ENCODE peak calls at places on chromosomes 2 and 18, in nine cellular contexts. P is BE2C; A is CD8-positive, alpha-beta T cell; R is left lung; H is lung; W is body of pancreas; X is kidney; V is uterus; N is K562. M is an unnamed sample. For H3K9me3, the result is how much of the 10 kb centered on the place peaks cover.

GRCh38 chr18:42654561-42654960 is 460.9 kb downstream of the RIT2 start:
- DNase-seq in N (no peak), H (no peak), X (no peak), A (no peak), V (no peak), P (no peak), W (no peak), R (no peak), M (no peak)

GRCh38 chr2:20604957-20605381 is 45.9 kb downstream of the HS1BP3 start:
- DNase-seq in X (peak), R (peak), H (no peak), A (no peak), N (no peak), P (no peak), W (no peak), V (peak), M (peak)

GRCh38 chr18:46555724-46556123 is 101.3 kb downstream of the LOXHD1 start:
- DNase-seq in X (no peak), W (no peak), A (no peak), R (no peak), H (no peak), V (no peak), N (peak), P (peak), M (no peak)

GRCh38 chr18:74742573-74742972 is 144.9 kb downstream of the ZNF407 start:
- DNase-seq in H (no peak), N (no peak), A (no peak), P (no peak), V (no peak), R (no peak), W (no peak), X (no peak), M (no peak)

GRCh38 chr2:188569441-188569840 is 277.8 kb downstream of the GULP1 start:
- DNase-seq in P (peak), H (no peak), W (no peak), N (no peak), R (no peak), X (no peak), A (no peak), V (no peak), M (no peak)

GRCh38 chr18:26925313-26925712 is 59.8 kb upstream of the AQP4 start:
- DNase-seq in R (no peak), P (peak), W (no peak), N (no peak), A (no peak), V (no peak), H (no peak), X (no peak), M (no peak)

GRCh38 chr18:74784791-74785190 is 187.1 kb downstream of the ZNF407 start:
- DNase-seq in H (no peak), R (no peak), V (no peak), X (no peak), A (no peak), P (no peak), W (no peak), N (no peak), M (no peak)

GRCh38 chr2:234979204-234980167 is 27.7 kb downstream of the SH3BP4 start:
- DNase-seq in A (no peak), V (no peak), R (no peak), H (no peak), N (no peak), P (no peak), W (no peak), X (no peak), M (no peak)

GRCh38 chr2:226011716-226012115 is 612.2 kb downstream of the NYAP2 start:
- DNase-seq in W (no peak), N (no peak), P (no peak), R (no peak), A (no peak), H (no peak), V (no peak), X (no peak), M (no peak)

GRCh38 chr2:108363048-108363899 is 14.5 kb upstream of the SULT1C4 start:
- DNase-seq in H (no peak), P (no peak), V (no peak), W (no peak), N (no peak), X (no peak), R (no peak), A (no peak), M (no peak)

GRCh38 chr2:240962371-240963064 is 35.9 kb upstream of the SNED1 start:
- DNase-seq in A (no peak), V (peak), W (peak), R (peak), H (peak), N (no peak), P (peak), X (peak), M (no peak)

GRCh38 chr2:164073758-164074094 is 337.9 kb upstream of the FIGN start:
- DNase-seq in V (no peak), N (no peak), W (no peak), H (no peak), X (no peak), P (no peak), A (no peak), R (no peak), M (no peak)

GRCh38 chr2:63056309-63057065 is 5.9 kb downstream of the OTX1 start:
- DNase-seq in H (no peak), N (no peak), X (peak), A (no peak), R (no peak), V (no peak), P (peak), W (no peak), M (no peak)

GRCh38 chr2:113175101-113175628 is 1.4 kb downstream of the PSD4 start:
- DNase-seq in A (peak), X (peak), W (no peak), P (no peak), R (peak), V (no peak), N (no peak), H (no peak), M (no peak)

GRCh38 chr2:110104025-110104771 is 11.4 kb downstream of the MALL start:
- DNase-seq in H (peak), X (no peak), P (no peak), N (no peak), W (no peak), R (no peak), V (no peak), A (no peak), M (no peak)

GRCh38 chr2:23698733-23699391 is 228.1 kb downstream of the ATAD2B start:
- DNase-seq in V (no peak), H (no peak), X (peak), N (no peak), A (no peak), R (no peak), W (no peak), P (peak), M (no peak)

GRCh38 chr2:208047840-208048239 is 22.5 kb upstream of the PLEKHM3 start:
- DNase-seq in V (no peak), R (no peak), X (no peak), P (no peak), N (no peak), H (no peak), W (no peak), A (no peak), M (no peak)

GRCh38 chr2:43251171-43251731 is 24.8 kb upstream of the ZFP36L2 start:
- DNase-seq in X (no peak), P (peak), N (no peak), A (no peak), R (no peak), W (no peak), V (peak), H (no peak), M (peak)

GRCh38 chr2:179612108-179612507 is 249.3 kb downstream of the ZNF385B start:
- DNase-seq in W (no peak), X (no peak), R (no peak), V (no peak), P (no peak), N (no peak), A (no peak), H (no peak), M (peak)

GRCh38 chr2:181790716-181791649 is 100.5 kb upstream of the ITPRID2 start:
- DNase-seq in V (no peak), N (peak), W (no peak), P (no peak), R (no peak), A (no peak), H (no peak), X (no peak), M (peak)

GRCh38 chr18:22108674-22109073 is 60.7 kb upstream of the GATA6 start:
- DNase-seq in X (no peak), N (peak), A (no peak), W (peak), P (no peak), V (no peak), R (no peak), H (no peak), M (no peak)

GRCh38 chr2:215439404-215439803 is 3.5 kb upstream of the FN1 start:
- DNase-seq in P (no peak), H (no peak), W (no peak), N (peak), R (no peak), X (no peak), A (no peak), V (no peak), M (no peak)
- H3K9me3 ChIP-seq in P (under half), H (under half), W (under half), N (under half), R (under half), X (under half), A (under half), V (under half), M (under half)

DNA sequence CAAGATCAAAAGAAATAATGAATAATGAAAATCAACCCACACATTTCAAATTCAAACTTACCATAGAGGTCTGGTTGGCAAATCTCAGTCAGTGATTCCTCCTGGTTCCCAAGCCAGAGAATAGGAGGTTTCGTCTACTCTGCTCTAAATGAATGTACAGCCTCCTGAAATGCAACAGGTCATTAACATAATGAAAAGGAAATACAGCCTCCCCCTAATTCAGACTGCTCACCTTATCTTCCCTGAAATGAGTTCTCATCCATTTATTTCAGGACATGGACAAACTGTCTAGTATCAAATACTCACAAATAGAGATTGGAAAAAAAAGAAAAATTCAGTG is 43.4 kb upstream of the CYTIP start:
- DNase-seq in X (no peak), A (no peak), V (no peak), W (no peak), H (no peak), N (no peak), P (no peak), R (no peak), M (no peak)
- TF ChIP-seq CTCF in X (no peak), A (no peak), V (no peak), W (no peak), H (no peak), N (no peak), P (no peak), R (no peak), M (no peak)

GRCh38 chr18:55795101-55795669 is 207.2 kb upstream of the TCF4 start:
- DNase-seq in A (no peak), X (no peak), H (no peak), N (no peak), W (no peak), R (no peak), P (no peak), V (no peak), M (no peak)

GRCh38 chr18:55790296-55790695 is 202.3 kb upstream of the TCF4 start:
- DNase-seq in X (no peak), R (no peak), N (no peak), A (no peak), W (no peak), P (no peak), V (no peak), H (no peak), M (peak)

GRCh38 chr18:55794288-55795052 is 206.5 kb upstream of the TCF4 start:
- DNase-seq in P (no peak), R (no peak), X (no peak), N (no peak), H (no peak), A (no peak), V (no peak), W (no peak), M (peak)
- H3K9me3 ChIP-seq in P (under half), R (under half), X (under half), N (under half), H (under half), A (under half), V (under half), W (under half), M (under half)

GRCh38 chr2:127614731-127615130 is 31.2 kb upstream of the GPR17 start:
- DNase-seq in P (no peak), V (no peak), A (no peak), X (no peak), H (no peak), W (no peak), R (peak), N (no peak), M (no peak)
- TF ChIP-seq CTCF in P (no peak), V (no peak), A (no peak), X (no peak), H (no peak), W (no peak), R (no peak), N (no peak), M (no peak)

GRCh38 chr2:230346465-230346864 is 19.5 kb downstream of the SP140L start:
- DNase-seq in N (no peak), W (no peak), A (no peak), X (no peak), H (no peak), P (no peak), R (no peak), V (no peak), M (no peak)
- H3K9me3 ChIP-seq in N (under half), W (under half), A (under half), X (under half), H (under half), P (under half), R (under half), V (under half), M (under half)

GRCh38 chr2:239273280-239274234 is 127.3 kb downstream of the HDAC4 start:
- DNase-seq in V (peak), R (peak), P (no peak), H (no peak), N (peak), X (no peak), A (no peak), W (peak), M (no peak)
- TF ChIP-seq CTCF in V (no peak), R (no peak), P (no peak), H (no peak), N (no peak), X (no peak), A (no peak), W (no peak), M (no peak)

GRCh38 chr2:39335930-39336329 is 92.2 kb upstream of the CDKL4 start:
- DNase-seq in A (no peak), X (no peak), N (no peak), R (no peak), H (no peak), V (no peak), W (no peak), P (no peak), M (no peak)
- H3K9me3 ChIP-seq in A (under half), X (under half), N (under half), R (under half), H (under half), V (under half), W (under half), P (under half), M (under half)

DNA sequence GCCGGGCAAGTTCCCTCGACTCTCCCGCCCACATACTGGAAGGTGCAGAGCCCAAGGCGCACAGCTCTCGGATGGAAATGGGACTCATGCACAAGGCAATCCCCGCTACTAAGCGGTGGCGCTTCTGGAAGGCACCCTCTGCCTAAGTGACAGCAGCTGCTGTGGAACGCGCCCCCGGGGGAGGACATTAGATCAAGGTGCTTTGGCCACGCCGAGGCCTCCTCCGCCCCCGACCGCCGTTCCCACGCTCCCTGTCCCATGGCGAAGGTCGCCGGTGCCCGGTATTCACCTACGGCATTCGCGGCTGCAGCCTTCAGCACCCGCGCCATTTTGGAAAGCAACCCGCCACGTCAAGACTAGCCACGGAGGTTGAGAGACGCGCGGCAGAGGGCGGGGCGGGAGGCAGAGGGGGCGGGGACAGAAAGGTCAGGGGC is at the start of gene MCEE:
- DNase-seq in W (peak), X (peak), A (peak), H (peak), P (peak), V (peak), R (peak), N (peak), M (peak)
- TF ChIP-seq CTCF in W (no peak), X (no peak), A (no peak), H (no peak), P (no peak), V (no peak), R (no peak), N (no peak), M (no peak)

GRCh38 chr2:118903489-118904215 is 38.3 kb upstream of the MARCO start:
- DNase-seq in X (no peak), A (no peak), V (no peak), H (no peak), P (no peak), R (no peak), W (no peak), N (no peak), M (no peak)
- H3K9me3 ChIP-seq in X (under half), A (under half), V (under half), H (under half), P (under half), R (under half), W (under half), N (under half), M (under half)

DNA sequence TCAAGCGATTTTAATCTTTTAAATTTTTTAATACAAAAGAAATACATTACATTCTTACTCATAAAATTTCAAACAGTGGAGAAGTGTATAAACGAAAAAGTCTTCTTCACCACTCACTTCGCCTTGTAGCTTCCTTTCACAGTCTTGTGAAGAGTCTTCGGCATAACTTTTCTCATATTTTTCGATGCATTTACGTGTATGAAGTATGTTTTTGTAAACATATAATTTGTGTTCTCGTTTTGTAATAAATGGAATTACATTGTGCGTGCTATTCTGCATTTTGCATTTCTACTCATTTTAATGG is 1.1 kb downstream of the SP140L start:
- DNase-seq in R (no peak), P (no peak), W (no peak), H (no peak), V (no peak), X (no peak), A (no peak), N (no peak), M (no peak)
- TF ChIP-seq CTCF in R (no peak), P (no peak), W (no peak), H (no peak), V (no peak), X (no peak), A (no peak), N (no peak), M (no peak)